ENCODE peak calls at places on chromosomes 7 and 10, in nine cellular contexts. Z is NCI-H1105 treated with DMSO at 0.1 percent for 48 hours; J is WTC11; Y is AG08396; V is heart right ventricle; A is prostate gland; M is NCI-H1092 treated with DMSO at 0.1 percent for 48 hours; C is T-helper 9 cell; I is stimulated activated CD4-positive, alpha-beta T cell treated with anti-CD3 and anti-CD28 coated beads, Interleukin-1b, Interleukin-23, amount 100 ng/mL, for 1 hour. L is an unnamed sample.

GRCh38 chr10:21021843-21022594 is 124.9 kb upstream of the NEBL start:
- DNase-seq in Z (no peak), J (no peak), Y (no peak), V (no peak), A (no peak), M (no peak), C (no peak), I (no peak), L (no peak)

GRCh38 chr10:112677689-112678088 is 230.7 kb downstream of the VTI1A start:
- DNase-seq in Z (no peak), J (no peak), Y (no peak), V (no peak), A (no peak), M (peak; percentile 5), C (no peak), I (no peak), L (no peak)

GRCh38 chr7:154781369-154782303 is 221.3 kb downstream of the PAXIP1 start:
- DNase-seq in Z (no peak), J (no peak), Y (no peak), V (no peak), A (no peak), M (no peak), C (no peak), I (no peak), L (no peak)

GRCh38 chr7:54860003-54860775 is 101.2 kb upstream of the SEC61G start:
- DNase-seq in Z (no peak), J (no peak), Y (no peak), V (no peak), A (no peak), M (no peak), C (no peak), I (no peak), L (no peak)

GRCh38 chr7:131224996-131225395 is 102.7 kb upstream of the MKLN1 start:
- DNase-seq in Z (no peak), J (no peak), Y (no peak), V (no peak), A (no peak), M (no peak), C (no peak), I (no peak), L (no peak)

GRCh38 chr7:55441668-55442305 is 76.7 kb downstream of the LANCL2 start:
- DNase-seq in Z (peak; percentile 43), J (no peak), Y (peak; percentile 82), V (no peak), A (no peak), M (no peak), C (no peak), I (no peak), L (no peak)

GRCh38 chr7:36396150-36396549 is 6.5 kb downstream of the ANLN start:
- DNase-seq in Z (no peak), J (no peak), Y (no peak), V (no peak), A (no peak), M (no peak), C (no peak), I (no peak), L (no peak)

GRCh38 chr7:111486472-111487142 is 75.7 kb downstream of the IMMP2L start:
- DNase-seq in Z (peak; percentile 85), J (no peak), Y (peak; percentile 47), V (no peak), A (no peak), M (peak; percentile 74), C (no peak), I (no peak), L (no peak)

GRCh38 chr10:52762088-52762487 is 10.5 kb downstream of the MBL2 start:
- DNase-seq in Z (no peak), J (no peak), Y (no peak), V (no peak), A (no peak), M (no peak), C (no peak), I (no peak), L (no peak)

GRCh38 chr10:127883516-127883915 is 9.2 kb downstream of the CLRN3 start:
- DNase-seq in Z (no peak), J (no peak), Y (no peak), V (no peak), A (no peak), M (no peak), C (no peak), I (no peak), L (no peak)